ENCODE peak calls at places on chromosomes 11 and 22, in eight cellular contexts. One of them, this sample, is unnamed.

GRCh38 chr11:76615950-76616349 is 54.6 kb downstream of the LRRC32 start:
- DNase-seq in PC-3: no peak
- DNase-seq in NCI-H2081 treated with DMSO at 0.1 percent for 48 hours: no peak
- DNase-seq in BJ: no peak
- DNase-seq in Kasumi-1: no peak
- DNase-seq in thoracic aorta: peak; percentile 79
- DNase-seq in activated naive CD8-positive, alpha-beta T cell treated with anti-CD3 and anti-CD28 coated beads, Interleukin-2, amount 10 ng/mL, durations not matched to agents 7 days and 5 days: no peak
- DNase-seq in stimulated activated CD8-positive, alpha-beta memory T cell treated with anti-CD3 and anti-CD28 coated beads, Interleukin-15, amount 100 ng/mL, for 24 hours: no peak
- DNase-seq in this sample: no peak

GRCh38 chr11:129458756-129459535 is 83.3 kb downstream of the BARX2 start:
- DNase-seq in PC-3: peak; percentile 21
- DNase-seq in NCI-H2081 treated with DMSO at 0.1 percent for 48 hours: peak; percentile 61
- DNase-seq in BJ: no peak
- DNase-seq in activated naive CD8-positive, alpha-beta T cell treated with anti-CD3 and anti-CD28 coated beads, Interleukin-2, amount 10 ng/mL, durations not matched to agents 7 days and 5 days: no peak
- DNase-seq in stimulated activated CD8-positive, alpha-beta memory T cell treated with anti-CD3 and anti-CD28 coated beads, Interleukin-15, amount 100 ng/mL, for 24 hours: no peak
- DNase-seq in Kasumi-1: no peak
- DNase-seq in thoracic aorta: no peak
- DNase-seq in this sample: no peak

GRCh38 chr11:68430801-68431200 is 29.8 kb upstream of the PPP6R3 start:
- DNase-seq in PC-3: peak; percentile 70
- DNase-seq in Kasumi-1: no peak
- DNase-seq in NCI-H2081 treated with DMSO at 0.1 percent for 48 hours: no peak
- DNase-seq in stimulated activated CD8-positive, alpha-beta memory T cell treated with anti-CD3 and anti-CD28 coated beads, Interleukin-15, amount 100 ng/mL, for 24 hours: no peak
- DNase-seq in activated naive CD8-positive, alpha-beta T cell treated with anti-CD3 and anti-CD28 coated beads, Interleukin-2, amount 10 ng/mL, durations not matched to agents 7 days and 5 days: no peak
- DNase-seq in thoracic aorta: no peak
- DNase-seq in BJ: no peak
- DNase-seq in this sample: no peak

GRCh38 chr11:35912883-35913614 is 30.8 kb upstream of the LDLRAD3 start:
- DNase-seq in NCI-H2081 treated with DMSO at 0.1 percent for 48 hours: no peak
- DNase-seq in stimulated activated CD8-positive, alpha-beta memory T cell treated with anti-CD3 and anti-CD28 coated beads, Interleukin-15, amount 100 ng/mL, for 24 hours: no peak
- DNase-seq in PC-3: no peak
- DNase-seq in thoracic aorta: no peak
- DNase-seq in BJ: no peak
- DNase-seq in activated naive CD8-positive, alpha-beta T cell treated with anti-CD3 and anti-CD28 coated beads, Interleukin-2, amount 10 ng/mL, durations not matched to agents 7 days and 5 days: no peak
- DNase-seq in Kasumi-1: no peak
- DNase-seq in this sample: peak; percentile 17

GRCh38 chr11:45904309-45904915 is 2.7 kb downstream of the FREY1 start:
- DNase-seq in Kasumi-1: no peak
- DNase-seq in NCI-H2081 treated with DMSO at 0.1 percent for 48 hours: no peak
- DNase-seq in BJ: no peak
- DNase-seq in thoracic aorta: no peak
- DNase-seq in activated naive CD8-positive, alpha-beta T cell treated with anti-CD3 and anti-CD28 coated beads, Interleukin-2, amount 10 ng/mL, durations not matched to agents 7 days and 5 days: no peak
- DNase-seq in PC-3: no peak
- DNase-seq in stimulated activated CD8-positive, alpha-beta memory T cell treated with anti-CD3 and anti-CD28 coated beads, Interleukin-15, amount 100 ng/mL, for 24 hours: no peak
- DNase-seq in this sample: no peak

GRCh38 chr22:27726726-27727449 is 74.7 kb downstream of the MN1 start:
- DNase-seq in Kasumi-1: no peak
- DNase-seq in NCI-H2081 treated with DMSO at 0.1 percent for 48 hours: no peak
- DNase-seq in BJ: peak; percentile 90
- DNase-seq in thoracic aorta: no peak
- DNase-seq in PC-3: peak; percentile 44
- DNase-seq in stimulated activated CD8-positive, alpha-beta memory T cell treated with anti-CD3 and anti-CD28 coated beads, Interleukin-15, amount 100 ng/mL, for 24 hours: no peak
- DNase-seq in activated naive CD8-positive, alpha-beta T cell treated with anti-CD3 and anti-CD28 coated beads, Interleukin-2, amount 10 ng/mL, durations not matched to agents 7 days and 5 days: no peak
- DNase-seq in this sample: no peak

GRCh38 chr11:66718320-66718971 is 10.6 kb downstream of the SPTBN2 start:
- DNase-seq in stimulated activated CD8-positive, alpha-beta memory T cell treated with anti-CD3 and anti-CD28 coated beads, Interleukin-15, amount 100 ng/mL, for 24 hours: no peak
- DNase-seq in activated naive CD8-positive, alpha-beta T cell treated with anti-CD3 and anti-CD28 coated beads, Interleukin-2, amount 10 ng/mL, durations not matched to agents 7 days and 5 days: no peak
- DNase-seq in PC-3: no peak
- DNase-seq in BJ: no peak
- DNase-seq in thoracic aorta: no peak
- DNase-seq in NCI-H2081 treated with DMSO at 0.1 percent for 48 hours: no peak
- DNase-seq in Kasumi-1: no peak
- DNase-seq in this sample: no peak

GRCh38 chr22:42700901-42701300 is 19.8 kb downstream of the A4GALT start:
- DNase-seq in PC-3: no peak
- DNase-seq in Kasumi-1: no peak
- DNase-seq in BJ: no peak
- DNase-seq in stimulated activated CD8-positive, alpha-beta memory T cell treated with anti-CD3 and anti-CD28 coated beads, Interleukin-15, amount 100 ng/mL, for 24 hours: no peak
- DNase-seq in activated naive CD8-positive, alpha-beta T cell treated with anti-CD3 and anti-CD28 coated beads, Interleukin-2, amount 10 ng/mL, durations not matched to agents 7 days and 5 days: no peak
- DNase-seq in NCI-H2081 treated with DMSO at 0.1 percent for 48 hours: no peak
- DNase-seq in thoracic aorta: no peak
- DNase-seq in this sample: no peak

GRCh38 chr11:117094776-117095175 is 3.5 kb downstream of the SIK3 start:
- DNase-seq in activated naive CD8-positive, alpha-beta T cell treated with anti-CD3 and anti-CD28 coated beads, Interleukin-2, amount 10 ng/mL, durations not matched to agents 7 days and 5 days: no peak
- DNase-seq in stimulated activated CD8-positive, alpha-beta memory T cell treated with anti-CD3 and anti-CD28 coated beads, Interleukin-15, amount 100 ng/mL, for 24 hours: no peak
- DNase-seq in thoracic aorta: no peak
- DNase-seq in NCI-H2081 treated with DMSO at 0.1 percent for 48 hours: no peak
- DNase-seq in BJ: no peak
- DNase-seq in Kasumi-1: no peak
- DNase-seq in PC-3: peak; percentile 21
- DNase-seq in this sample: no peak

GRCh38 chr11:68816917-68817419 is 24.7 kb downstream of the CPT1A start:
- DNase-seq in BJ: no peak
- DNase-seq in PC-3: no peak
- DNase-seq in NCI-H2081 treated with DMSO at 0.1 percent for 48 hours: no peak
- DNase-seq in thoracic aorta: no peak
- DNase-seq in activated naive CD8-positive, alpha-beta T cell treated with anti-CD3 and anti-CD28 coated beads, Interleukin-2, amount 10 ng/mL, durations not matched to agents 7 days and 5 days: no peak
- DNase-seq in Kasumi-1: no peak
- DNase-seq in stimulated activated CD8-positive, alpha-beta memory T cell treated with anti-CD3 and anti-CD28 coated beads, Interleukin-15, amount 100 ng/mL, for 24 hours: no peak
- DNase-seq in this sample: no peak

GRCh38 chr22:39545310-39546063 is 12.9 kb upstream of the RPS19BP1 start:
- DNase-seq in BJ: no peak
- DNase-seq in PC-3: no peak
- DNase-seq in thoracic aorta: no peak
- DNase-seq in NCI-H2081 treated with DMSO at 0.1 percent for 48 hours: no peak
- DNase-seq in stimulated activated CD8-positive, alpha-beta memory T cell treated with anti-CD3 and anti-CD28 coated beads, Interleukin-15, amount 100 ng/mL, for 24 hours: peak; percentile 56
- DNase-seq in activated naive CD8-positive, alpha-beta T cell treated with anti-CD3 and anti-CD28 coated beads, Interleukin-2, amount 10 ng/mL, durations not matched to agents 7 days and 5 days: peak; percentile 80
- DNase-seq in Kasumi-1: peak; percentile 27
- DNase-seq in this sample: no peak

GRCh38 chr11:86204356-86204755 is 40.2 kb upstream of the EED start:
- DNase-seq in BJ: no peak
- DNase-seq in thoracic aorta: no peak
- DNase-seq in activated naive CD8-positive, alpha-beta T cell treated with anti-CD3 and anti-CD28 coated beads, Interleukin-2, amount 10 ng/mL, durations not matched to agents 7 days and 5 days: no peak
- DNase-seq in Kasumi-1: no peak
- DNase-seq in stimulated activated CD8-positive, alpha-beta memory T cell treated with anti-CD3 and anti-CD28 coated beads, Interleukin-15, amount 100 ng/mL, for 24 hours: no peak
- DNase-seq in NCI-H2081 treated with DMSO at 0.1 percent for 48 hours: no peak
- DNase-seq in PC-3: no peak
- DNase-seq in this sample: no peak

GRCh38 chr22:31926969-31927368 is 17.4 kb upstream of the YWHAH start:
- DNase-seq in Kasumi-1: no peak
- DNase-seq in BJ: no peak
- DNase-seq in PC-3: no peak
- DNase-seq in NCI-H2081 treated with DMSO at 0.1 percent for 48 hours: no peak
- DNase-seq in stimulated activated CD8-positive, alpha-beta memory T cell treated with anti-CD3 and anti-CD28 coated beads, Interleukin-15, amount 100 ng/mL, for 24 hours: no peak
- DNase-seq in activated naive CD8-positive, alpha-beta T cell treated with anti-CD3 and anti-CD28 coated beads, Interleukin-2, amount 10 ng/mL, durations not matched to agents 7 days and 5 days: no peak
- DNase-seq in thoracic aorta: no peak
- DNase-seq in this sample: peak; percentile 50

GRCh38 chr11:2982214-2982613 is 9.9 kb downstream of the NAP1L4 start:
- DNase-seq in NCI-H2081 treated with DMSO at 0.1 percent for 48 hours: no peak
- DNase-seq in activated naive CD8-positive, alpha-beta T cell treated with anti-CD3 and anti-CD28 coated beads, Interleukin-2, amount 10 ng/mL, durations not matched to agents 7 days and 5 days: no peak
- DNase-seq in stimulated activated CD8-positive, alpha-beta memory T cell treated with anti-CD3 and anti-CD28 coated beads, Interleukin-15, amount 100 ng/mL, for 24 hours: no peak
- DNase-seq in BJ: no peak
- DNase-seq in PC-3: no peak
- DNase-seq in thoracic aorta: no peak
- DNase-seq in Kasumi-1: no peak
- DNase-seq in this sample: no peak

GRCh38 chr22:24985824-24986214 is 33.3 kb downstream of the KIAA1671 start:
- DNase-seq in PC-3: peak; percentile 77
- DNase-seq in activated naive CD8-positive, alpha-beta T cell treated with anti-CD3 and anti-CD28 coated beads, Interleukin-2, amount 10 ng/mL, durations not matched to agents 7 days and 5 days: no peak
- DNase-seq in stimulated activated CD8-positive, alpha-beta memory T cell treated with anti-CD3 and anti-CD28 coated beads, Interleukin-15, amount 100 ng/mL, for 24 hours: no peak
- DNase-seq in NCI-H2081 treated with DMSO at 0.1 percent for 48 hours: no peak
- DNase-seq in thoracic aorta: no peak
- DNase-seq in Kasumi-1: no peak
- DNase-seq in BJ: no peak
- DNase-seq in this sample: no peak

GRCh38 chr11:118921121-118921928 is 4.4 kb downstream of the BCL9L start:
- DNase-seq in Kasumi-1: no peak
- DNase-seq in stimulated activated CD8-positive, alpha-beta memory T cell treated with anti-CD3 and anti-CD28 coated beads, Interleukin-15, amount 100 ng/mL, for 24 hours: no peak
- DNase-seq in thoracic aorta: no peak
- DNase-seq in activated naive CD8-positive, alpha-beta T cell treated with anti-CD3 and anti-CD28 coated beads, Interleukin-2, amount 10 ng/mL, durations not matched to agents 7 days and 5 days: no peak
- DNase-seq in BJ: no peak
- DNase-seq in PC-3: peak; percentile 77
- DNase-seq in NCI-H2081 treated with DMSO at 0.1 percent for 48 hours: no peak
- DNase-seq in this sample: no peak

GRCh38 chr11:28447226-28447625 is 339.0 kb downstream of the METTL15 start:
- DNase-seq in Kasumi-1: no peak
- DNase-seq in thoracic aorta: no peak
- DNase-seq in PC-3: no peak
- DNase-seq in activated naive CD8-positive, alpha-beta T cell treated with anti-CD3 and anti-CD28 coated beads, Interleukin-2, amount 10 ng/mL, durations not matched to agents 7 days and 5 days: no peak
- DNase-seq in NCI-H2081 treated with DMSO at 0.1 percent for 48 hours: no peak
- DNase-seq in stimulated activated CD8-positive, alpha-beta memory T cell treated with anti-CD3 and anti-CD28 coated beads, Interleukin-15, amount 100 ng/mL, for 24 hours: no peak
- DNase-seq in BJ: peak; percentile 15
- DNase-seq in this sample: no peak

GRCh38 chr11:61056981-61057380 is 45.3 kb upstream of the CD5 start:
- DNase-seq in Kasumi-1: no peak
- DNase-seq in thoracic aorta: no peak
- DNase-seq in BJ: no peak
- DNase-seq in stimulated activated CD8-positive, alpha-beta memory T cell treated with anti-CD3 and anti-CD28 coated beads, Interleukin-15, amount 100 ng/mL, for 24 hours: no peak
- DNase-seq in activated naive CD8-positive, alpha-beta T cell treated with anti-CD3 and anti-CD28 coated beads, Interleukin-2, amount 10 ng/mL, durations not matched to agents 7 days and 5 days: no peak
- DNase-seq in PC-3: no peak
- DNase-seq in NCI-H2081 treated with DMSO at 0.1 percent for 48 hours: no peak
- DNase-seq in this sample: no peak

GRCh38 chr11:86735462-86736302 is 63.3 kb upstream of the ME3 start:
- DNase-seq in stimulated activated CD8-positive, alpha-beta memory T cell treated with anti-CD3 and anti-CD28 coated beads, Interleukin-15, amount 100 ng/mL, for 24 hours: no peak
- DNase-seq in BJ: no peak
- DNase-seq in PC-3: peak; percentile 77
- DNase-seq in Kasumi-1: no peak
- DNase-seq in activated naive CD8-positive, alpha-beta T cell treated with anti-CD3 and anti-CD28 coated beads, Interleukin-2, amount 10 ng/mL, durations not matched to agents 7 days and 5 days: no peak
- DNase-seq in thoracic aorta: no peak
- DNase-seq in NCI-H2081 treated with DMSO at 0.1 percent for 48 hours: no peak
- DNase-seq in this sample: no peak

GRCh38 chr22:49975543-49976389 is 15.2 kb downstream of the PIM3 start:
- DNase-seq in PC-3: no peak
- DNase-seq in NCI-H2081 treated with DMSO at 0.1 percent for 48 hours: no peak
- DNase-seq in activated naive CD8-positive, alpha-beta T cell treated with anti-CD3 and anti-CD28 coated beads, Interleukin-2, amount 10 ng/mL, durations not matched to agents 7 days and 5 days: peak; percentile 57
- DNase-seq in Kasumi-1: no peak
- DNase-seq in stimulated activated CD8-positive, alpha-beta memory T cell treated with anti-CD3 and anti-CD28 coated beads, Interleukin-15, amount 100 ng/mL, for 24 hours: no peak
- DNase-seq in BJ: no peak
- DNase-seq in thoracic aorta: peak; percentile 1
- DNase-seq in this sample: peak; percentile 50

GRCh38 chr11:123479048-123479837 is 49.2 kb downstream of the GRAMD1B start:
- DNase-seq in PC-3: no peak
- DNase-seq in stimulated activated CD8-positive, alpha-beta memory T cell treated with anti-CD3 and anti-CD28 coated beads, Interleukin-15, amount 100 ng/mL, for 24 hours: no peak
- DNase-seq in thoracic aorta: no peak
- DNase-seq in Kasumi-1: no peak
- DNase-seq in activated naive CD8-positive, alpha-beta T cell treated with anti-CD3 and anti-CD28 coated beads, Interleukin-2, amount 10 ng/mL, durations not matched to agents 7 days and 5 days: no peak
- DNase-seq in NCI-H2081 treated with DMSO at 0.1 percent for 48 hours: no peak
- DNase-seq in BJ: no peak
- DNase-seq in this sample: peak; percentile 34

GRCh38 chr11:107590460-107591097 is 368 bp upstream of the ELMOD1 start:
- DNase-seq in NCI-H2081 treated with DMSO at 0.1 percent for 48 hours: no peak
- DNase-seq in PC-3: no peak
- DNase-seq in activated naive CD8-positive, alpha-beta T cell treated with anti-CD3 and anti-CD28 coated beads, Interleukin-2, amount 10 ng/mL, durations not matched to agents 7 days and 5 days: peak; percentile 29
- DNase-seq in Kasumi-1: no peak
- DNase-seq in thoracic aorta: no peak
- DNase-seq in BJ: no peak
- DNase-seq in stimulated activated CD8-positive, alpha-beta memory T cell treated with anti-CD3 and anti-CD28 coated beads, Interleukin-15, amount 100 ng/mL, for 24 hours: no peak
- DNase-seq in this sample: peak; percentile 32

GRCh38 chr22:36110306-36110791 is 50.2 kb downstream of the APOL3 start:
- DNase-seq in Kasumi-1: no peak
- DNase-seq in stimulated activated CD8-positive, alpha-beta memory T cell treated with anti-CD3 and anti-CD28 coated beads, Interleukin-15, amount 100 ng/mL, for 24 hours: no peak
- DNase-seq in activated naive CD8-positive, alpha-beta T cell treated with anti-CD3 and anti-CD28 coated beads, Interleukin-2, amount 10 ng/mL, durations not matched to agents 7 days and 5 days: no peak
- DNase-seq in thoracic aorta: no peak
- DNase-seq in NCI-H2081 treated with DMSO at 0.1 percent for 48 hours: no peak
- DNase-seq in BJ: no peak
- DNase-seq in PC-3: no peak
- DNase-seq in this sample: no peak

GRCh38 chr11:70483940-70484339 is 85.6 kb downstream of the CTTN start:
- DNase-seq in activated naive CD8-positive, alpha-beta T cell treated with anti-CD3 and anti-CD28 coated beads, Interleukin-2, amount 10 ng/mL, durations not matched to agents 7 days and 5 days: no peak
- DNase-seq in BJ: no peak
- DNase-seq in PC-3: no peak
- DNase-seq in stimulated activated CD8-positive, alpha-beta memory T cell treated with anti-CD3 and anti-CD28 coated beads, Interleukin-15, amount 100 ng/mL, for 24 hours: no peak
- DNase-seq in thoracic aorta: no peak
- DNase-seq in NCI-H2081 treated with DMSO at 0.1 percent for 48 hours: no peak
- DNase-seq in Kasumi-1: no peak
- DNase-seq in this sample: no peak